ENCODE peak calls at places on chromosomes 16 and 17, in six cellular contexts. L is globus pallidus, O is psoas muscle, N is HEK293T, C is activated T-helper 1 cell treated with Interleukin-2 at 50 U/mL for 16 hours, W is amygdala. T is an unnamed sample.

GRCh38 chr17:35923609-35924114 is 6.9 kb downstream of the RDM1 start:
- DNase-seq in N (no peak), O (no peak), W (no peak), C (no peak), L (no peak), T (no peak)

GRCh38 chr16:17277981-17278381 is 192.8 kb downstream of the XYLT1 start:
- DNase-seq in C (no peak), W (peak), O (peak), N (peak), L (no peak), T (no peak)

GRCh38 chr17:77528516-77529327 is 388.0 kb downstream of the SEC14L1 start:
- DNase-seq in O (peak), N (peak), L (no peak), W (peak), C (no peak), T (peak)

GRCh38 chr16:83967838-83968482 is at the start of gene NECAB2:
- DNase-seq in W (no peak), O (peak), C (no peak), L (peak), N (peak), T (no peak)

GRCh38 chr17:76948301-76948700 is 80.1 kb downstream of the MGAT5B start:
- DNase-seq in L (no peak), O (no peak), W (no peak), C (no peak), N (no peak), T (no peak)

GRCh38 chr17:32596666-32597065 is 109.9 kb downstream of the CDK5R1 start:
- DNase-seq in C (no peak), W (no peak), L (no peak), N (no peak), O (no peak), T (no peak)

GRCh38 chr17:63697341-63698286 is 2.3 kb downstream of the LIMD2 start:
- DNase-seq in N (peak), W (no peak), C (peak), O (peak), L (no peak), T (no peak)

GRCh38 chr16:1773703-1774455 is 945 bp upstream of the MRPS34 start:
- DNase-seq in L (no peak), N (no peak), W (no peak), C (no peak), O (peak), T (no peak)

GRCh38 chr17:9880582-9880999 is 24.5 kb downstream of the RCVRN start:
- DNase-seq in O (no peak), N (no peak), C (no peak), W (no peak), L (peak), T (no peak)

GRCh38 chr16:14196539-14196938 is 125.4 kb downstream of the MRTFB start:
- DNase-seq in L (no peak), O (no peak), C (no peak), N (no peak), W (no peak), T (no peak)

GRCh38 chr17:40369923-40370322 is 5.4 kb upstream of the GJD3 start:
- DNase-seq in C (no peak), W (no peak), O (no peak), L (no peak), N (no peak), T (no peak)

GRCh38 chr17:70622382-70623260 is 453.3 kb downstream of the KCNJ2 start:
- DNase-seq in C (no peak), W (peak), N (peak), L (peak), O (peak), T (peak)

GRCh38 chr16:4052801-4053662 is 63.2 kb downstream of the ADCY9 start:
- DNase-seq in N (no peak), C (no peak), W (peak), L (peak), O (peak), T (no peak)

GRCh38 chr17:59287452-59287851 is 44.0 kb upstream of the YPEL2 start:
- DNase-seq in L (no peak), W (no peak), N (no peak), O (no peak), C (no peak), T (no peak)

GRCh38 chr16:30764086-30764485 is 2.0 kb downstream of the RNF40 start:
- DNase-seq in N (no peak), W (no peak), C (no peak), L (no peak), O (no peak), T (no peak)

GRCh38 chr16:64830653-64831052 is 291.2 kb downstream of the CDH11 start:
- DNase-seq in O (no peak), L (no peak), W (no peak), N (no peak), C (no peak), T (no peak)

GRCh38 chr17:31052187-31052889 is 42.4 kb upstream of the NF1 start:
- DNase-seq in O (peak), L (peak), N (no peak), C (no peak), W (no peak), T (no peak)

GRCh38 chr17:65109990-65110680 is 27.0 kb upstream of the RGS9 start:
- DNase-seq in O (no peak), N (no peak), C (no peak), L (no peak), W (no peak), T (no peak)

GRCh38 chr17:18117974-18118632 is 9.5 kb downstream of the MYO15A start:
- DNase-seq in L (no peak), N (no peak), O (no peak), C (no peak), W (no peak), T (no peak)

T was measured in occipital lobe.